ENCODE peak calls at places on chromosomes 11 and 22, in four cellular contexts. One of them, this sample, is unnamed.

GRCh38 chr22:43253839-43254238 is 66.9 kb upstream of the TTLL12 start:
- DNase-seq in hepatocyte: no peak
- DNase-seq in HCT116: no peak
- DNase-seq in GM23248: no peak
- DNase-seq in this sample: peak

GRCh38 chr11:2194877-2195755 is 23.5 kb upstream of the TH start:
- DNase-seq in hepatocyte: peak
- DNase-seq in HCT116: no peak
- DNase-seq in GM23248: peak
- DNase-seq in this sample: peak

GRCh38 chr22:36160499-36160942 is at the start of gene APOL3:
- DNase-seq in hepatocyte: no peak
- DNase-seq in HCT116: no peak
- DNase-seq in GM23248: peak
- DNase-seq in this sample: peak

GRCh38 chr11:8258289-8258688 is 5.4 kb downstream of the LMO1 start:
- DNase-seq in hepatocyte: no peak
- DNase-seq in HCT116: no peak
- DNase-seq in GM23248: peak
- DNase-seq in this sample: no peak

GRCh38 chr22:40027191-40028097 is 32.7 kb downstream of the FAM83F start:
- DNase-seq in hepatocyte: no peak
- DNase-seq in HCT116: no peak
- DNase-seq in GM23248: no peak
- DNase-seq in this sample: no peak

GRCh38 chr22:50177537-50178470 is 7.3 kb downstream of the PANX2 start:
- DNase-seq in hepatocyte: no peak
- DNase-seq in HCT116: no peak
- DNase-seq in GM23248: no peak
- DNase-seq in this sample: no peak

GRCh38 chr11:61027141-61027840 is 55.8 kb downstream of the CD6 start:
- DNase-seq in hepatocyte: no peak
- DNase-seq in HCT116: no peak
- DNase-seq in GM23248: no peak
- DNase-seq in this sample: no peak

GRCh38 chr22:41598081-41598480 is 8.4 kb upstream of the PMM1 start:
- DNase-seq in hepatocyte: no peak
- DNase-seq in HCT116: no peak
- DNase-seq in GM23248: peak
- DNase-seq in this sample: peak

GRCh38 chr11:394034-394857 is at the start of gene PKP3:
- DNase-seq in hepatocyte: peak
- DNase-seq in HCT116: peak
- DNase-seq in GM23248: peak
- DNase-seq in this sample: peak

GRCh38 chr22:44291265-44292006 is 21.3 kb downstream of the SHISAL1 start:
- DNase-seq in hepatocyte: no peak
- DNase-seq in HCT116: no peak
- DNase-seq in GM23248: peak
- DNase-seq in this sample: no peak

GRCh38 chr11:120835601-120836228 is 188.2 kb upstream of the TBCEL start:
- DNase-seq in hepatocyte: peak
- DNase-seq in HCT116: no peak
- DNase-seq in GM23248: peak
- DNase-seq in this sample: peak

GRCh38 chr11:61787928-61788491 is 4.4 kb downstream of the TMEM258 start:
- DNase-seq in hepatocyte: peak
- DNase-seq in HCT116: peak
- DNase-seq in GM23248: peak
- DNase-seq in this sample: peak

GRCh38 chr11:12303431-12304149 is 73.8 kb upstream of the PARVA start:
- DNase-seq in hepatocyte: no peak
- DNase-seq in HCT116: no peak
- DNase-seq in GM23248: peak
- DNase-seq in this sample: no peak

GRCh38 chr11:111231836-111232235 is 13.7 kb upstream of the POU2AF2 start:
- DNase-seq in hepatocyte: no peak
- DNase-seq in HCT116: no peak
- DNase-seq in GM23248: no peak
- DNase-seq in this sample: no peak

GRCh38 chr11:75603791-75604736 is 42.0 kb downstream of the SERPINH1 start:
- DNase-seq in hepatocyte: no peak
- DNase-seq in HCT116: no peak
- DNase-seq in GM23248: peak
- DNase-seq in this sample: peak

GRCh38 chr11:59615132-59615636 is 390 bp downstream of the OSBP start:
- DNase-seq in hepatocyte: peak
- DNase-seq in HCT116: peak
- DNase-seq in GM23248: peak
- DNase-seq in this sample: peak

GRCh38 chr11:536841-537621 is at the start of gene LRRC56:
- DNase-seq in hepatocyte: peak
- DNase-seq in HCT116: peak
- DNase-seq in GM23248: peak
- DNase-seq in this sample: peak

GRCh38 chr11:81444306-81444705 is 1289.4 kb downstream of the FAM181B start:
- DNase-seq in hepatocyte: no peak
- DNase-seq in HCT116: no peak
- DNase-seq in GM23248: no peak
- DNase-seq in this sample: no peak

GRCh38 chr22:39428597-39429071 is 28.2 kb upstream of the MGAT3 start:
- DNase-seq in hepatocyte: peak
- DNase-seq in HCT116: no peak
- DNase-seq in GM23248: no peak
- DNase-seq in this sample: no peak

GRCh38 chr11:129695543-129696308 is 119.9 kb upstream of the TMEM45B start:
- DNase-seq in hepatocyte: peak
- DNase-seq in HCT116: peak
- DNase-seq in GM23248: peak
- DNase-seq in this sample: peak

GRCh38 chr22:39249081-39249704 is 4.4 kb upstream of the PDGFB start:
- DNase-seq in hepatocyte: no peak
- DNase-seq in HCT116: no peak
- DNase-seq in GM23248: no peak
- DNase-seq in this sample: no peak

GRCh38 chr11:16967347-16967662 is 46.9 kb downstream of the PLEKHA7 start:
- DNase-seq in hepatocyte: no peak
- DNase-seq in HCT116: no peak
- DNase-seq in GM23248: no peak
- DNase-seq in this sample: no peak

GRCh38 chr11:130314184-130314748 is 451 bp downstream of the ZBTB44 start:
- DNase-seq in hepatocyte: peak
- DNase-seq in HCT116: peak
- DNase-seq in GM23248: peak
- DNase-seq in this sample: peak

GRCh38 chr11:76721755-76722677 is 51.5 kb upstream of the LRRC32 start:
- DNase-seq in hepatocyte: peak
- DNase-seq in HCT116: peak
- DNase-seq in GM23248: peak
- DNase-seq in this sample: peak

GRCh38 chr22:29470159-29470855 is 9.7 kb upstream of the NEFH start:
- DNase-seq in hepatocyte: peak
- DNase-seq in HCT116: peak
- DNase-seq in GM23248: peak
- DNase-seq in this sample: no peak

GRCh38 chr22:39134366-39135091 is 18.0 kb downstream of the CBX7 start:
- DNase-seq in hepatocyte: no peak
- DNase-seq in HCT116: no peak
- DNase-seq in GM23248: no peak
- DNase-seq in this sample: no peak

GRCh38 chr11:111449696-111450479 is 62.3 kb downstream of the BTG4 start:
- DNase-seq in hepatocyte: no peak
- DNase-seq in HCT116: no peak
- DNase-seq in GM23248: no peak
- DNase-seq in this sample: no peak

GRCh38 chr11:63841554-63841953 is 2.6 kb downstream of the MARK2 start:
- DNase-seq in hepatocyte: peak
- DNase-seq in HCT116: no peak
- DNase-seq in GM23248: peak
- DNase-seq in this sample: peak

GRCh38 chr22:42257386-42257785 is 13.1 kb downstream of the TCF20 start:
- DNase-seq in hepatocyte: no peak
- DNase-seq in HCT116: no peak
- DNase-seq in GM23248: no peak
- DNase-seq in this sample: no peak

GRCh38 chr11:134513585-134514120 is 101.6 kb upstream of the B3GAT1 start:
- DNase-seq in hepatocyte: no peak
- DNase-seq in HCT116: no peak
- DNase-seq in GM23248: no peak
- DNase-seq in this sample: no peak

DNA sequence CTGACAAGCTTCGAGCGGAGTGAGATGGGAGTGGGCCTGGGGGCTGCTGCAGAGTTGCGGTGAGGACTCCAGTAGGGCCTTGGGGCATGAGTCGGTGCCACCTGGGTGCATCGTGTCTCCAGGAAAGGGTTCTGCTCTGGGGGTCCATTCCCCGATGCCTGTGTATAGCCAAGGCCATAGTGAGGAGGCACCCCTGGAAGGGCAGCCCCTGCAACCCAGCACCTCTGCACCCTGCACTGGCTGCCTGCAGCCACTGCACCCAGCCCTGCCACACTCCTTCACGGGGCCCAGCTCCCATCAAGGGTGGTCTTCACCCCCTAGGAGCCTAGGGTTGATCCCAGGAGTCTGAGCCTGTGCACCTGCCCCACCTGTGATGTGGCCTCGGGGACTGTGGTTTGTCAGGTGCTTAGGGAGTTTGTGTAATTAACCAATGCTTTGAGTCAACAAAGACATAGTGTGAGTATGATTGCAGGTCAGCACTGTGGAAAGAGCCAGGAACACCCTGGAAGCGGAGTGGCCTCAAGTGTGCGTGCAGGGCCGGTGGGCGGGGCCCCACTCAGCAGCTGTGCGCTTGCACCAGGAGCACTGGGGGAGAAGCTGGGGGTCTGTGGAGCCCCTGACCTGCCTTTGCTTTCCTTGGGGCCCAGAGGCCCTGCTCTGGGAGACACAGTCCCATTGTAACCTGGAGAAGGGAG is 1299.3 kb downstream of the BRD1 start:
- DNase-seq in hepatocyte: peak
- DNase-seq in HCT116: no peak
- DNase-seq in GM23248: no peak
- DNase-seq in this sample: no peak
- TF ChIP-seq EZH2 in hepatocyte: no peak
- TF ChIP-seq EZH2 in HCT116: no peak
- TF ChIP-seq EZH2 in GM23248: no peak
- TF ChIP-seq EZH2 in this sample: no peak

GRCh38 chr22:45977551-45978274 is 751 bp upstream of the WNT7B start:
- DNase-seq in hepatocyte: no peak
- DNase-seq in HCT116: no peak
- DNase-seq in GM23248: peak
- DNase-seq in this sample: peak

GRCh38 chr22:45977003-45977395 is at the start of gene WNT7B:
- DNase-seq in hepatocyte: peak
- DNase-seq in HCT116: peak
- DNase-seq in GM23248: no peak
- DNase-seq in this sample: peak

GRCh38 chr22:45974498-45974897 is 2.5 kb downstream of the WNT7B start:
- DNase-seq in hepatocyte: no peak
- DNase-seq in HCT116: no peak
- DNase-seq in GM23248: no peak
- DNase-seq in this sample: peak

GRCh38 chr22:45976351-45977002 is 485 bp downstream of the WNT7B start:
- DNase-seq in hepatocyte: no peak
- DNase-seq in HCT116: no peak
- DNase-seq in GM23248: peak
- DNase-seq in this sample: peak

GRCh38 chr22:45975266-45976161 is 1.4 kb downstream of the WNT7B start:
- DNase-seq in hepatocyte: peak
- DNase-seq in HCT116: no peak
- DNase-seq in GM23248: no peak
- DNase-seq in this sample: peak
- H3K4me3 ChIP-seq in hepatocyte: no peak
- H3K4me3 ChIP-seq in HCT116: peak
- H3K4me3 ChIP-seq in GM23248: no peak
- H3K4me3 ChIP-seq in this sample: peak

GRCh38 chr11:74019860-74020259 is 11.0 kb upstream of the UCP3 start:
- DNase-seq in hepatocyte: no peak
- DNase-seq in HCT116: no peak
- DNase-seq in GM23248: peak
- DNase-seq in this sample: no peak

GRCh38 chr11:74022541-74022940 is 13.7 kb upstream of the UCP3 start:
- DNase-seq in hepatocyte: no peak
- DNase-seq in HCT116: no peak
- DNase-seq in GM23248: no peak
- DNase-seq in this sample: no peak

GRCh38 chr11:74023291-74023690 is 14.4 kb upstream of the UCP3 start:
- DNase-seq in hepatocyte: no peak
- DNase-seq in HCT116: no peak
- DNase-seq in GM23248: no peak
- DNase-seq in this sample: no peak

GRCh38 chr11:74020537-74020936 is 11.7 kb upstream of the UCP3 start:
- DNase-seq in hepatocyte: no peak
- DNase-seq in HCT116: no peak
- DNase-seq in GM23248: no peak
- DNase-seq in this sample: no peak

GRCh38 chr11:74021998-74022397 is 13.1 kb upstream of the UCP3 start:
- DNase-seq in hepatocyte: no peak
- DNase-seq in HCT116: no peak
- DNase-seq in GM23248: no peak
- DNase-seq in this sample: no peak
- TF ChIP-seq EZH2phosphoT487 in hepatocyte: no peak
- TF ChIP-seq EZH2phosphoT487 in HCT116: no peak
- TF ChIP-seq EZH2phosphoT487 in GM23248: no peak
- TF ChIP-seq EZH2phosphoT487 in this sample: no peak

DNA sequence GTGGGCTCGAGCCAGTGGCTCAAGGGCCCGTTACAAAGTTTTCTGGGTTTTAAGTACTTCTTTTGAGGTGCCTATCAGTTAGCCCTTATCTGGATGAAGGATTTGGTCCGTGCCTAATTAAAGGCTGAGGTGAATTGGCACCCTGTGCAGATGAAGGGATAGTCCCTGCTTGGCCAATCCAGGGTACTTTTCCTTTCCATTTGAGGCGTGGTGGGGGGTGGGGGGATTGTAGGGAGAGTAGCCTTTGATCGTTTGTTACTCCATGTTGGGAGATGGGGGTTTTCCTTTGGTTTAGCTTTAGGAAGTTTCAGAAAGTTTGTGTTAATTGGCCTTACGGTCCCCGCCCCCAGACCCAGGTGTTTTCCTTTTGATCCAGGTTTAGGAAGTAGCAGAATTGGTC is 170.8 kb downstream of the DDX10 start:
- DNase-seq in hepatocyte: no peak
- DNase-seq in HCT116: no peak
- DNase-seq in GM23248: no peak
- DNase-seq in this sample: no peak
- TF ChIP-seq EZH2 in hepatocyte: no peak
- TF ChIP-seq EZH2 in HCT116: no peak
- TF ChIP-seq EZH2 in GM23248: no peak
- TF ChIP-seq EZH2 in this sample: no peak

This sample was measured in PC-3.